ENCODE peak calls at places on chromosomes 11 and 22, in six cellular contexts. S, Q, D, N, R and Y are unnamed samples. For H3K9me3 and H3K4me1, the result is how much of the 10 kb centered on the place peaks cover.

GRCh38 chr11:14232652-14233051 is 126.3 kb downstream of the RRAS2 start:
- DNase-seq in N (no peak), R (no peak), D (no peak), Q (peak), S (no peak), Y (no peak)

GRCh38 chr22:32920032-32920628 is 118.6 kb downstream of the TIMP3 start:
- DNase-seq in R (no peak), Q (no peak), S (peak), N (no peak), D (peak), Y (no peak)

GRCh38 chr11:75816561-75817239 is 1.7 kb downstream of the UVRAG start:
- DNase-seq in N (no peak), S (no peak), Q (no peak), R (no peak), D (peak), Y (no peak)

GRCh38 chr11:15940462-15941205 is 415.7 kb downstream of the SOX6 start:
- DNase-seq in S (no peak), Q (no peak), D (no peak), R (no peak), N (no peak), Y (no peak)

GRCh38 chr11:121595717-121596156 is 143.0 kb upstream of the SORL1-AS1 start:
- DNase-seq in Q (no peak), R (no peak), N (no peak), D (peak), S (no peak), Y (peak)

GRCh38 chr11:95119361-95120060 is 29.9 kb downstream of the ENDOD1 start:
- DNase-seq in Q (no peak), D (no peak), S (no peak), N (no peak), R (no peak), Y (no peak)

GRCh38 chr11:70511345-70511744 is 113.0 kb downstream of the CTTN start:
- DNase-seq in S (no peak), D (no peak), Q (no peak), R (no peak), N (no peak), Y (no peak)

GRCh38 chr11:7520011-7520942 is 6.5 kb downstream of the PPFIBP2 start:
- DNase-seq in S (no peak), R (no peak), N (no peak), D (no peak), Q (no peak), Y (no peak)

GRCh38 chr11:94201004-94201465 is 72.4 kb downstream of the PANX1 start:
- DNase-seq in Q (no peak), R (no peak), D (no peak), N (no peak), S (no peak), Y (no peak)

GRCh38 chr11:12838463-12839120 is 164.4 kb downstream of the TEAD1 start:
- DNase-seq in Q (no peak), D (peak), R (no peak), N (no peak), S (no peak), Y (no peak)

GRCh38 chr22:31177420-31178162 is 17.6 kb downstream of the RNF185 start:
- DNase-seq in Q (no peak), S (no peak), N (no peak), D (peak), R (no peak), Y (no peak)

GRCh38 chr11:127066426-127067090 is 66.0 kb upstream of the KIRREL3 start:
- DNase-seq in S (no peak), N (no peak), D (no peak), R (no peak), Q (peak), Y (no peak)

GRCh38 chr11:19820100-19820499 is 107.5 kb downstream of the NAV2 start:
- DNase-seq in D (peak), S (no peak), N (no peak), Q (no peak), R (no peak), Y (peak)

GRCh38 chr11:7545611-7546010 is 31.8 kb downstream of the PPFIBP2 start:
- DNase-seq in Q (no peak), S (no peak), R (no peak), D (no peak), N (no peak), Y (no peak)

GRCh38 chr22:30315962-30316576 is 10.7 kb downstream of the TBC1D10A start:
- DNase-seq in S (no peak), Q (no peak), D (no peak), N (no peak), R (no peak), Y (no peak)

GRCh38 chr11:126147268-126148111 is 64.0 kb downstream of the RPUSD4 start:
- DNase-seq in D (no peak), R (peak), S (no peak), Q (no peak), N (no peak), Y (no peak)

GRCh38 chr11:110907629-110908028 is 195.4 kb upstream of the ARHGAP20 start:
- DNase-seq in R (no peak), Q (no peak), N (no peak), S (no peak), D (peak), Y (no peak)

GRCh38 chr22:39292561-39293074 is 26.8 kb downstream of the RPL3 start:
- DNase-seq in D (peak), Q (no peak), N (no peak), S (peak), R (peak), Y (peak)

GRCh38 chr11:58513747-58514367 is 6.0 kb upstream of the OR5B21 start:
- DNase-seq in S (no peak), D (peak), N (no peak), R (no peak), Q (peak), Y (no peak)

GRCh38 chr11:102172127-102172848 is 62.0 kb downstream of the YAP1 start:
- DNase-seq in Q (no peak), D (peak), R (no peak), N (no peak), S (no peak), Y (no peak)

GRCh38 chr11:33777906-33778305 is 3.6 kb upstream of the FBXO3 start:
- DNase-seq in N (no peak), S (no peak), R (no peak), Q (no peak), D (no peak), Y (no peak)

GRCh38 chr11:7278314-7278917 is 26.7 kb downstream of the SYT9 start:
- DNase-seq in S (no peak), D (peak), Q (no peak), N (no peak), R (no peak), Y (no peak)

GRCh38 chr11:103987631-103988594 is 48.5 kb upstream of the DDI1 start:
- DNase-seq in Q (no peak), D (peak), R (no peak), N (no peak), S (no peak), Y (no peak)

GRCh38 chr11:48114740-48115139 is 101.9 kb upstream of the OR4B1 start:
- DNase-seq in Q (no peak), R (no peak), S (no peak), N (no peak), D (no peak), Y (no peak)
- H3K9me3 ChIP-seq in Q (under half), R (under half), S (under half), N (under half), D (under half), Y (under half)

GRCh38 chr11:976431-977160 is 50.9 kb downstream of the AP2A2 start:
- DNase-seq in N (no peak), Q (no peak), S (no peak), D (peak), R (no peak), Y (no peak)

GRCh38 chr11:978073-978720 is 52.5 kb downstream of the AP2A2 start:
- DNase-seq in S (no peak), D (no peak), Q (no peak), R (peak), N (no peak), Y (no peak)

GRCh38 chr11:973237-973636 is 47.6 kb downstream of the AP2A2 start:
- DNase-seq in Q (no peak), S (no peak), D (no peak), N (no peak), R (no peak), Y (no peak)

GRCh38 chr11:978781-979180 is 53.1 kb downstream of the AP2A2 start:
- DNase-seq in Q (no peak), R (no peak), S (no peak), N (no peak), D (no peak), Y (no peak)

GRCh38 chr11:975824-976223 is 50.2 kb downstream of the AP2A2 start:
- DNase-seq in S (no peak), D (peak), N (no peak), Q (peak), R (peak), Y (no peak)
- TF ChIP-seq CTCF in S (no peak), D (peak), N (no peak), Q (peak), R (no peak), Y (no peak)

GRCh38 chr11:87223816-87224215 is 186.1 kb downstream of the TMEM135 start:
- DNase-seq in R (no peak), D (peak), N (no peak), S (no peak), Q (no peak), Y (no peak)
- H3K4me1 ChIP-seq in R (under half), D (under half), N (under half), S (under half), Q (under half), Y (under half)

GRCh38 chr11:3357994-3358676 is 20.8 kb downstream of the ZNF195 start:
- DNase-seq in R (no peak), Q (no peak), D (no peak), S (no peak), N (no peak), Y (no peak)

GRCh38 chr11:3356858-3357257 is 22.1 kb downstream of the ZNF195 start:
- DNase-seq in N (no peak), D (no peak), S (no peak), R (no peak), Q (no peak), Y (no peak)

GRCh38 chr11:3359092-3359824 is 19.7 kb downstream of the ZNF195 start:
- DNase-seq in N (no peak), S (no peak), D (no peak), Q (no peak), R (no peak), Y (no peak)

GRCh38 chr11:3353066-3353465 is 25.9 kb downstream of the ZNF195 start:
- DNase-seq in N (no peak), D (no peak), Q (no peak), S (no peak), R (no peak), Y (no peak)

GRCh38 chr11:3357302-3357701 is 21.6 kb downstream of the ZNF195 start:
- DNase-seq in Q (no peak), R (no peak), D (no peak), N (no peak), S (no peak), Y (no peak)
- H3K9me3 ChIP-seq in Q (half or more), R (under half), D (under half), N (half or more), S (half or more), Y (half or more)